ENCODE peak calls at places on chromosomes 6 and 20, in eight cellular contexts. A is fibroblast of mammary gland; W is WTC11; E is endothelial cell; X is lung; R is H7; S is nucleus accumbens; J is effector CD4-positive, alpha-beta T cell. N is an unnamed sample.

GRCh38 chr20:58479666-58480454 is 35.3 kb downstream of the APCDD1L start:
- DNase-seq in E (no peak), A (no peak), J (no peak), X (no peak), R (no peak), S (no peak), W (no peak), N (peak; percentile 31)

GRCh38 chr20:20241966-20242365 is 125.9 kb upstream of the INSM1 start:
- DNase-seq in W (no peak), S (no peak), A (no peak), E (no peak), R (no peak), X (no peak), J (no peak), N (no peak)

GRCh38 chr20:63067266-63067635 is 60.5 kb upstream of the BHLHE23 start:
- DNase-seq in X (no peak), W (no peak), S (no peak), R (no peak), E (no peak), J (no peak), A (no peak), N (no peak)

GRCh38 chr6:169800668-169801395 is 49.4 kb downstream of the ERMARD start:
- DNase-seq in W (no peak), A (peak; percentile 42), R (peak; percentile 39), X (peak; percentile 27), E (no peak), J (no peak), S (no peak), N (peak; percentile 76)

GRCh38 chr6:4220619-4221018 is 85.2 kb upstream of the ECI2 start:
- DNase-seq in A (peak; percentile 46), R (no peak), S (no peak), J (no peak), W (no peak), X (no peak), E (no peak), N (no peak)

GRCh38 chr6:130132286-130132701 is 90.5 kb downstream of the SAMD3 start:
- DNase-seq in X (no peak), R (no peak), J (peak; percentile 6), W (no peak), S (no peak), E (no peak), A (no peak), N (no peak)

GRCh38 chr6:121482004-121482693 is 46.7 kb downstream of the GJA1 start:
- DNase-seq in A (peak; percentile 67), E (no peak), R (no peak), W (no peak), S (no peak), X (no peak), J (no peak), N (no peak)

GRCh38 chr6:106547556-106547955 is 81.7 kb downstream of the RTN4IP1 start:
- DNase-seq in A (peak; percentile 72), S (no peak), W (no peak), J (no peak), E (no peak), R (no peak), X (no peak), N (no peak)

GRCh38 chr20:53778041-53778516 is 184.4 kb upstream of the ZNF217 start:
- DNase-seq in S (no peak), W (no peak), A (no peak), E (no peak), J (no peak), X (no peak), R (no peak), N (no peak)

GRCh38 chr6:42294759-42295158 is 77.1 kb upstream of the MRPS10 start:
- DNase-seq in W (no peak), S (no peak), E (no peak), J (no peak), A (peak; percentile 87), R (no peak), X (no peak), N (no peak)

GRCh38 chr6:85364354-85364753 is 85.5 kb upstream of the NT5E start:
- DNase-seq in R (no peak), E (no peak), X (no peak), W (no peak), A (peak; percentile 85), J (no peak), S (no peak), N (no peak)

GRCh38 chr6:168133186-168133585 is 54.2 kb upstream of the FRMD1 start:
- DNase-seq in A (peak; percentile 41), R (peak; percentile 81), W (no peak), E (no peak), X (no peak), J (no peak), S (peak; percentile 49), N (peak; percentile 58)

GRCh38 chr6:29653452-29654038 is 3.3 kb upstream of the MOG start:
- DNase-seq in S (no peak), X (peak; percentile 48), E (peak; percentile 36), R (peak; percentile 79), J (peak; percentile 47), A (peak; percentile 76), W (no peak), N (peak; percentile 63)

GRCh38 chr20:21511850-21512633 is 1.8 kb downstream of the NKX2-2 start:
- DNase-seq in R (peak; percentile 87), W (peak; percentile 57), J (no peak), E (no peak), A (no peak), S (peak; percentile 67), X (no peak), N (peak; percentile 80)

GRCh38 chr20:1327827-1328679 is 886 bp downstream of the SDCBP2 start:
- DNase-seq in A (no peak), X (peak; percentile 22), W (no peak), E (no peak), S (no peak), R (peak; percentile 10), J (no peak), N (peak; percentile 35)

GRCh38 chr20:10832146-10832545 is 158.3 kb upstream of the JAG1 start:
- DNase-seq in X (no peak), R (no peak), J (no peak), E (no peak), S (no peak), A (no peak), W (no peak), N (no peak)

GRCh38 chr20:7264137-7264536 is 496.7 kb downstream of the BMP2 start:
- DNase-seq in J (no peak), S (no peak), A (no peak), E (no peak), W (no peak), R (no peak), X (no peak), N (no peak)

GRCh38 chr6:56860466-56860865 is 94.4 kb upstream of the BEND6 start:
- DNase-seq in S (no peak), R (no peak), X (no peak), W (no peak), A (peak; percentile 65), E (no peak), J (no peak), N (no peak)

GRCh38 chr20:41048475-41049242 is 20.0 kb downstream of the TOP1 start:
- DNase-seq in W (no peak), J (no peak), A (no peak), R (no peak), X (no peak), S (no peak), E (no peak), N (no peak)

GRCh38 chr20:55919319-55919718 is 86.0 kb downstream of the CBLN4 start:
- DNase-seq in E (no peak), R (no peak), W (no peak), S (no peak), X (no peak), J (no peak), A (no peak), N (no peak)

GRCh38 chr6:141103246-141103645 is 1029.5 kb upstream of the GJE1 start:
- DNase-seq in A (peak; percentile 74), S (no peak), J (no peak), R (no peak), X (no peak), W (no peak), E (no peak), N (no peak)

GRCh38 chr20:56017560-56017959 is 12.2 kb upstream of the CBLN4 start:
- DNase-seq in W (no peak), A (no peak), X (no peak), R (no peak), J (no peak), E (no peak), S (no peak), N (no peak)

GRCh38 chr6:19107468-19107867 is 720.3 kb downstream of the RNF144B start:
- DNase-seq in W (no peak), R (no peak), J (no peak), S (no peak), X (no peak), E (no peak), A (no peak), N (no peak)

GRCh38 chr20:44224651-44225050 is 14.1 kb upstream of the OSER1 start:
- DNase-seq in S (no peak), R (no peak), J (no peak), E (no peak), X (no peak), W (no peak), A (no peak), N (no peak)

GRCh38 chr6:11354019-11354418 is 121.6 kb upstream of the NEDD9 start:
- DNase-seq in R (no peak), S (no peak), X (no peak), A (peak; percentile 87), W (no peak), J (peak; percentile 24), E (peak; percentile 11), N (peak; percentile 16)

GRCh38 chr6:4192173-4192572 is 56.8 kb upstream of the ECI2 start:
- DNase-seq in A (no peak), E (no peak), J (no peak), X (no peak), W (no peak), R (no peak), S (no peak), N (no peak)

GRCh38 chr6:47420394-47421371 is 56.9 kb upstream of the CD2AP start:
- DNase-seq in X (no peak), W (no peak), E (no peak), S (no peak), J (no peak), R (no peak), A (peak; percentile 34), N (no peak)

N was measured in endodermal cell.